ENCODE peak calls at places on chromosome 1, in five cellular contexts. One of them, this sample, is unnamed.

GRCh38 chr1:13407811-13408210 is 2.4 kb upstream of the PRAMEF20 start:
- DNase-seq in fibroblast of lung: no peak
- DNase-seq in activated CD8-positive, alpha-beta T cell treated with anti-CD3 and anti-CD28 coated beads for 36 hours: no peak
- DNase-seq in sigmoid colon: no peak
- DNase-seq in Caco-2: no peak
- DNase-seq in this sample: no peak

GRCh38 chr1:205286335-205286950 is 35.1 kb downstream of the NUAK2 start:
- DNase-seq in fibroblast of lung: peak; percentile 86
- DNase-seq in sigmoid colon: no peak
- DNase-seq in Caco-2: no peak
- DNase-seq in activated CD8-positive, alpha-beta T cell treated with anti-CD3 and anti-CD28 coated beads for 36 hours: peak; percentile 88
- DNase-seq in this sample: peak; percentile 70

GRCh38 chr1:44134071-44134920 is 7.1 kb downstream of the KLF18 start:
- DNase-seq in Caco-2: no peak
- DNase-seq in sigmoid colon: no peak
- DNase-seq in fibroblast of lung: no peak
- DNase-seq in activated CD8-positive, alpha-beta T cell treated with anti-CD3 and anti-CD28 coated beads for 36 hours: no peak
- DNase-seq in this sample: no peak

GRCh38 chr1:155003766-155004351 is 1.3 kb downstream of the ZBTB7B start:
- DNase-seq in sigmoid colon: peak; percentile 92
- DNase-seq in activated CD8-positive, alpha-beta T cell treated with anti-CD3 and anti-CD28 coated beads for 36 hours: peak; percentile 38
- DNase-seq in Caco-2: peak; percentile 58
- DNase-seq in fibroblast of lung: peak; percentile 59
- DNase-seq in this sample: no peak

GRCh38 chr1:116951175-116951935 is 41.6 kb downstream of the PTGFRN start:
- DNase-seq in fibroblast of lung: peak; percentile 94
- DNase-seq in Caco-2: no peak
- DNase-seq in sigmoid colon: peak; percentile 85
- DNase-seq in activated CD8-positive, alpha-beta T cell treated with anti-CD3 and anti-CD28 coated beads for 36 hours: no peak
- DNase-seq in this sample: no peak

GRCh38 chr1:204190212-204191211 is 5.8 kb downstream of the KISS1 start:
- DNase-seq in activated CD8-positive, alpha-beta T cell treated with anti-CD3 and anti-CD28 coated beads for 36 hours: peak; percentile 63
- DNase-seq in fibroblast of lung: peak; percentile 56
- DNase-seq in Caco-2: peak; percentile 69
- DNase-seq in sigmoid colon: no peak
- DNase-seq in this sample: no peak

GRCh38 chr1:111406325-111406768 is 21.2 kb downstream of the OVGP1 start:
- DNase-seq in fibroblast of lung: peak; percentile 36
- DNase-seq in activated CD8-positive, alpha-beta T cell treated with anti-CD3 and anti-CD28 coated beads for 36 hours: peak; percentile 51
- DNase-seq in sigmoid colon: no peak
- DNase-seq in Caco-2: no peak
- DNase-seq in this sample: peak; percentile 67

GRCh38 chr1:22969224-22969829 is 3.3 kb downstream of the LACTBL1 start:
- DNase-seq in activated CD8-positive, alpha-beta T cell treated with anti-CD3 and anti-CD28 coated beads for 36 hours: no peak
- DNase-seq in Caco-2: no peak
- DNase-seq in sigmoid colon: peak; percentile 74
- DNase-seq in fibroblast of lung: peak; percentile 68
- DNase-seq in this sample: no peak

GRCh38 chr1:46445773-46446256 is 43.8 kb upstream of the DMBX1 start:
- DNase-seq in Caco-2: no peak
- DNase-seq in sigmoid colon: no peak
- DNase-seq in activated CD8-positive, alpha-beta T cell treated with anti-CD3 and anti-CD28 coated beads for 36 hours: no peak
- DNase-seq in fibroblast of lung: no peak
- DNase-seq in this sample: no peak
- TF ChIP-seq CTCF in Caco-2: no peak
- TF ChIP-seq CTCF in sigmoid colon: no peak
- TF ChIP-seq CTCF in activated CD8-positive, alpha-beta T cell treated with anti-CD3 and anti-CD28 coated beads for 36 hours: no peak
- TF ChIP-seq CTCF in fibroblast of lung: no peak
- TF ChIP-seq CTCF in this sample: no peak

GRCh38 chr1:202189919-202190715 is 3.5 kb upstream of the LGR6 start:
- DNase-seq in Caco-2: peak; percentile 63
- DNase-seq in fibroblast of lung: no peak
- DNase-seq in sigmoid colon: no peak
- DNase-seq in activated CD8-positive, alpha-beta T cell treated with anti-CD3 and anti-CD28 coated beads for 36 hours: no peak
- DNase-seq in this sample: no peak
- TF ChIP-seq CTCF in Caco-2: peak; percentile 15
- TF ChIP-seq CTCF in fibroblast of lung: no peak
- TF ChIP-seq CTCF in sigmoid colon: no peak
- TF ChIP-seq CTCF in activated CD8-positive, alpha-beta T cell treated with anti-CD3 and anti-CD28 coated beads for 36 hours: no peak
- TF ChIP-seq CTCF in this sample: no peak

GRCh38 chr1:21317035-21317689 is 26.9 kb upstream of the ECE1 start:
- DNase-seq in activated CD8-positive, alpha-beta T cell treated with anti-CD3 and anti-CD28 coated beads for 36 hours: no peak
- DNase-seq in sigmoid colon: peak; percentile 97
- DNase-seq in Caco-2: no peak
- DNase-seq in fibroblast of lung: peak; percentile 62
- DNase-seq in this sample: no peak

GRCh38 chr1:21313146-21313885 is 23.1 kb upstream of the ECE1 start:
- DNase-seq in Caco-2: no peak
- DNase-seq in activated CD8-positive, alpha-beta T cell treated with anti-CD3 and anti-CD28 coated beads for 36 hours: no peak
- DNase-seq in fibroblast of lung: peak; percentile 72
- DNase-seq in sigmoid colon: peak; percentile 84
- DNase-seq in this sample: no peak

GRCh38 chr1:21312407-21312992 is 22.2 kb upstream of the ECE1 start:
- DNase-seq in fibroblast of lung: no peak
- DNase-seq in Caco-2: no peak
- DNase-seq in activated CD8-positive, alpha-beta T cell treated with anti-CD3 and anti-CD28 coated beads for 36 hours: no peak
- DNase-seq in sigmoid colon: peak; percentile 59
- DNase-seq in this sample: no peak

GRCh38 chr1:21314797-21315396 is 24.6 kb upstream of the ECE1 start:
- DNase-seq in Caco-2: no peak
- DNase-seq in sigmoid colon: no peak
- DNase-seq in activated CD8-positive, alpha-beta T cell treated with anti-CD3 and anti-CD28 coated beads for 36 hours: no peak
- DNase-seq in fibroblast of lung: no peak
- DNase-seq in this sample: no peak

DNA sequence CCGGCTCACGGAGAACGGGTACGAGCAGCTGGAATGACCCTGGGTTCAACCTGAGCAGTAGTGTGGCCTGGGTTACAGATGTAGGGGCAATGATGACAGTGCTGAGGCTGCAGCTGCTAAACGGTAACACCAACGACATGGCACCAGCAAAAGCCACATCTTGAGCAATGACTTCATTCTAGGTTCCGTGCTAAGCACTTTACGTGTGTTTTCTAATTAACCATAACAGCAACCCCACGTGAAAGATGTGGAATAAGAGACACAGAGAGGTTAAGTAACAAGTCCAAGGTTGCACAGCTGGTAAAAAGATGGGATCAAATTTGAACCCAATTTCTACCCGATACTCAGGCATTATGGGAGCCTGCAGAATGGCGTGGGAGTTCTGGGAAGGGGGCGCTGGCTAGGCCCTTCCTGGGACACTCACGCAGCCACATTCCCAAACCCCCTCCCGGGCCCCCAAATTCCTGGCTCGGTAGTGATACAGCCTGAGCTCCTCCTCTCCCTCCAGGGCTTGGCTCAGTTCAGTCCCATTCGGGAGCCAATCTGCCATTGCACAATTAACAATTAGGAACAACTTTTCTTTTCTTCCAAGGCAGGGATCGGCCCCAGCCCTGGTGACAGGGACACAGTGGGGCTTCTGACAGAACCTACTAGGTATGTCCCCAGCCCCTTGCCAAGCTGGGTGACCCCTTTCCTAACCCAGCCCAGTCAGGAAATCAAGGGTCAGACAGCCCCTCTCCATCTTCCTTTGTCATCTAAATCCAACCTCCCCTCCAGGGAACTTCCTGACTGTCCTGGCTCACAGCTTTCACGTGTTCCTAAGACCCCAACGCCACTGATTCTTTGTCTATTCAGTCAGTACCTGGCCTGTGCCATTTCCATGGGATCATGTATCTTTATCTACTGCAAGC is 23.9 kb upstream of the ECE1 start:
- DNase-seq in sigmoid colon: peak; percentile 90
- DNase-seq in fibroblast of lung: no peak
- DNase-seq in activated CD8-positive, alpha-beta T cell treated with anti-CD3 and anti-CD28 coated beads for 36 hours: no peak
- DNase-seq in Caco-2: no peak
- DNase-seq in this sample: no peak
- TF ChIP-seq CTCF in sigmoid colon: no peak
- TF ChIP-seq CTCF in fibroblast of lung: no peak
- TF ChIP-seq CTCF in activated CD8-positive, alpha-beta T cell treated with anti-CD3 and anti-CD28 coated beads for 36 hours: no peak
- TF ChIP-seq CTCF in Caco-2: no peak
- TF ChIP-seq CTCF in this sample: no peak

DNA sequence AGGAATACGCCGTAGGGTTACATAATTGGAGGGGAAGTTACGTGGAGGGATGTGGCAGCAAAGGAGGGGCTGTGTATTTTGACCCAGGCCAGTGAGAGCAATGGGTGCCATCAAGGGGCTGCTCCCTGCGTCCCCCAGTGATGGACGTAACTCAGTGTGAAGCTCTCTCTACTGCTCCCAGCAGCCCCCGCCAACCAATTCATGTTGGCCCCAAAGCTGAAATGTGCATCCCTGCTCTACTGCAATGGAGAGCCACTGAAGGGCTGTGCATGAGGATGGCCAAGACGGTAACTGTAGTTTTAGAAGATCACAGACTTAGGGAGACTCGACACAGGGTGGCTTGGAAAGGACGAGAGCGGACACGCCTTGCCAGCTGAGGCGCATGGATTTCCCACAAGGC is 38.3 kb downstream of the PGBD5 start:
- DNase-seq in Caco-2: no peak
- DNase-seq in fibroblast of lung: no peak
- DNase-seq in sigmoid colon: no peak
- DNase-seq in activated CD8-positive, alpha-beta T cell treated with anti-CD3 and anti-CD28 coated beads for 36 hours: no peak
- DNase-seq in this sample: no peak
- TF ChIP-seq CTCF in Caco-2: no peak
- TF ChIP-seq CTCF in fibroblast of lung: no peak
- TF ChIP-seq CTCF in sigmoid colon: no peak
- TF ChIP-seq CTCF in activated CD8-positive, alpha-beta T cell treated with anti-CD3 and anti-CD28 coated beads for 36 hours: no peak
- TF ChIP-seq CTCF in this sample: no peak

GRCh38 chr1:107793896-107794440 is 171.0 kb downstream of the VAV3 start:
- DNase-seq in fibroblast of lung: no peak
- DNase-seq in Caco-2: no peak
- DNase-seq in sigmoid colon: no peak
- DNase-seq in activated CD8-positive, alpha-beta T cell treated with anti-CD3 and anti-CD28 coated beads for 36 hours: no peak
- DNase-seq in this sample: no peak
- TF ChIP-seq CTCF in fibroblast of lung: no peak
- TF ChIP-seq CTCF in Caco-2: no peak
- TF ChIP-seq CTCF in sigmoid colon: no peak
- TF ChIP-seq CTCF in activated CD8-positive, alpha-beta T cell treated with anti-CD3 and anti-CD28 coated beads for 36 hours: no peak
- TF ChIP-seq CTCF in this sample: no peak

GRCh38 chr1:29831500-29832117 is 595.3 kb downstream of the PTPRU start:
- DNase-seq in activated CD8-positive, alpha-beta T cell treated with anti-CD3 and anti-CD28 coated beads for 36 hours: no peak
- DNase-seq in sigmoid colon: no peak
- DNase-seq in Caco-2: no peak
- DNase-seq in fibroblast of lung: no peak
- DNase-seq in this sample: no peak
- TF ChIP-seq CTCF in activated CD8-positive, alpha-beta T cell treated with anti-CD3 and anti-CD28 coated beads for 36 hours: no peak
- TF ChIP-seq CTCF in sigmoid colon: no peak
- TF ChIP-seq CTCF in Caco-2: no peak
- TF ChIP-seq CTCF in fibroblast of lung: no peak
- TF ChIP-seq CTCF in this sample: no peak

GRCh38 chr1:223712184-223712855 is at the start of gene CAPN2:
- DNase-seq in Caco-2: peak; percentile 91
- DNase-seq in activated CD8-positive, alpha-beta T cell treated with anti-CD3 and anti-CD28 coated beads for 36 hours: peak; percentile 54
- DNase-seq in sigmoid colon: peak; percentile 93
- DNase-seq in fibroblast of lung: peak; percentile 85
- DNase-seq in this sample: peak; percentile 74
- TF ChIP-seq CTCF in Caco-2: peak; percentile 63
- TF ChIP-seq CTCF in activated CD8-positive, alpha-beta T cell treated with anti-CD3 and anti-CD28 coated beads for 36 hours: peak; percentile 51
- TF ChIP-seq CTCF in sigmoid colon: peak; percentile 53
- TF ChIP-seq CTCF in fibroblast of lung: peak; percentile 43
- TF ChIP-seq CTCF in this sample: peak; percentile 51

GRCh38 chr1:98884864-98885263 is 119.8 kb downstream of the PLPPR5 start:
- DNase-seq in fibroblast of lung: no peak
- DNase-seq in activated CD8-positive, alpha-beta T cell treated with anti-CD3 and anti-CD28 coated beads for 36 hours: no peak
- DNase-seq in sigmoid colon: no peak
- DNase-seq in Caco-2: no peak
- DNase-seq in this sample: no peak
- TF ChIP-seq CTCF in fibroblast of lung: no peak
- TF ChIP-seq CTCF in activated CD8-positive, alpha-beta T cell treated with anti-CD3 and anti-CD28 coated beads for 36 hours: no peak
- TF ChIP-seq CTCF in sigmoid colon: no peak
- TF ChIP-seq CTCF in Caco-2: no peak
- TF ChIP-seq CTCF in this sample: no peak

GRCh38 chr1:8878448-8879347 is at the start of gene ENO1:
- DNase-seq in sigmoid colon: peak; percentile 99
- DNase-seq in activated CD8-positive, alpha-beta T cell treated with anti-CD3 and anti-CD28 coated beads for 36 hours: peak; percentile 99
- DNase-seq in fibroblast of lung: peak; percentile 97
- DNase-seq in Caco-2: peak; percentile 98
- DNase-seq in this sample: peak; percentile 98

GRCh38 chr1:8883510-8883909 is 5.0 kb upstream of the ENO1 start:
- DNase-seq in fibroblast of lung: no peak
- DNase-seq in Caco-2: no peak
- DNase-seq in sigmoid colon: no peak
- DNase-seq in activated CD8-positive, alpha-beta T cell treated with anti-CD3 and anti-CD28 coated beads for 36 hours: no peak
- DNase-seq in this sample: no peak

GRCh38 chr1:8880068-8880676 is 1.7 kb upstream of the ENO1 start:
- DNase-seq in sigmoid colon: peak; percentile 83
- DNase-seq in activated CD8-positive, alpha-beta T cell treated with anti-CD3 and anti-CD28 coated beads for 36 hours: peak; percentile 76
- DNase-seq in fibroblast of lung: peak; percentile 97
- DNase-seq in Caco-2: peak; percentile 58
- DNase-seq in this sample: peak; percentile 50

GRCh38 chr1:8876099-8876496 is 2.4 kb downstream of the ENO1 start:
- DNase-seq in Caco-2: no peak
- DNase-seq in fibroblast of lung: no peak
- DNase-seq in sigmoid colon: no peak
- DNase-seq in activated CD8-positive, alpha-beta T cell treated with anti-CD3 and anti-CD28 coated beads for 36 hours: no peak
- DNase-seq in this sample: no peak

DNA sequence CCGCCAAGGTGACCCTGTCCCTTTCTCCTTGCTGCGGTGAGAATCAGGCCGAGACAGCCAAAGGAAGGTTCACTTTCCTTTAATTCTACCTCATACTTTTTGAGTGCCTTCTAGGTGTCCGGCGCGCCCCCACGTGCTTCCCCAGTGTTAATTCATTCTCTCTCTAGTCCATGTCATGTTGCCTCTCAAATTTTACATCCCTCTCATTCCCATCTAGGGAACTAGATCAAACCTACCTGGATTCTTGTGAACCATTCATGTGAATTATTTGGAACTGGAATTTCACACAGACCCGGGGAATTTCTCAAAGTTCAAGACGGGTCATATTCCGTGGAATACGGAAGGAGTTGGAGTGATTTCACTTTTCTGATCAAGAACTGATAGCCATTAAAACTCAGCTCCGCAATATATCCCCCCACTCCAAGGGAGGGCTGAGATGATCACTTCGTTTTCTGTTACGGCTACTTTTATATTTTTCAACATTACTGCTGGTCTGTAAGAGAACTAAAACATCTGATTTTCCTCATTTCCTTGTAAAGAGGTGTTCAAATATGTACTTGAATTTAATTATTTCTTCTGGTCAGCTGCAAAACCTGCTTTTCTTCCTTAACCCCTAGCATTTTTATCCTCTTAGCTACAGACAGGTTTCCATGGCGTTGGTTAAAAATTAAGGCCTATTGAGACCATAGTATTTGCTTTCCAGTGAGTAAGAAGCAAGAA is 1.0 kb upstream of the ENO1 start:
- DNase-seq in fibroblast of lung: no peak
- DNase-seq in Caco-2: no peak
- DNase-seq in sigmoid colon: peak; percentile 81
- DNase-seq in activated CD8-positive, alpha-beta T cell treated with anti-CD3 and anti-CD28 coated beads for 36 hours: no peak
- DNase-seq in this sample: no peak
- TF ChIP-seq CTCF in fibroblast of lung: no peak
- TF ChIP-seq CTCF in Caco-2: peak; percentile 24
- TF ChIP-seq CTCF in sigmoid colon: no peak
- TF ChIP-seq CTCF in activated CD8-positive, alpha-beta T cell treated with anti-CD3 and anti-CD28 coated beads for 36 hours: peak; percentile 36
- TF ChIP-seq CTCF in this sample: peak; percentile 14